ENCODE peak calls at places on chromosomes 3 and 15, in four cellular contexts. F is PC-9, Z is body of pancreas, U is astrocyte. O is an unnamed sample.

GRCh38 chr3:109900774-109901173 is 563.4 kb upstream of the DPPA4 start:
- DNase-seq in F (peak; percentile 11), Z (no peak), U (no peak), O (no peak)

GRCh38 chr3:59730608-59731007 is 680.8 kb upstream of the CFAP20DC start:
- DNase-seq in F (no peak), Z (no peak), U (no peak), O (peak; percentile 58)

GRCh38 chr3:175386630-175387029 is 527.5 kb downstream of the NAALADL2 start:
- DNase-seq in F (peak; percentile 37), Z (no peak), U (peak; percentile 99), O (no peak)

GRCh38 chr3:41323860-41324259 is 124.6 kb downstream of the CTNNB1 start:
- DNase-seq in F (no peak), Z (no peak), U (no peak), O (no peak)

GRCh38 chr3:155701882-155702465 is 42.9 kb downstream of the PLCH1 start:
- DNase-seq in F (no peak), Z (no peak), U (peak; percentile 32), O (no peak)

GRCh38 chr3:15271785-15272381 is 60.5 kb downstream of the SH3BP5 start:
- DNase-seq in F (no peak), Z (no peak), U (no peak), O (no peak)

GRCh38 chr3:70856414-70857162 is 544.1 kb upstream of the MDFIC2 start:
- DNase-seq in F (no peak), Z (no peak), U (peak; percentile 98), O (no peak)

GRCh38 chr15:95174880-95175279 is 943.5 kb downstream of the MCTP2 start:
- DNase-seq in F (no peak), Z (no peak), U (peak; percentile 68), O (no peak)

GRCh38 chr15:100601158-100601557 is 826 bp downstream of the LINS1 start:
- DNase-seq in F (peak; percentile 3), Z (no peak), U (peak; percentile 4), O (no peak)

GRCh38 chr3:85627899-85628298 is 669.1 kb downstream of the CADM2 start:
- DNase-seq in F (no peak), Z (no peak), U (no peak), O (no peak)

GRCh38 chr3:25472153-25472552 is 44.1 kb downstream of the RARB start:
- DNase-seq in F (no peak), Z (no peak), U (no peak), O (no peak)

GRCh38 chr3:33883538-33884203 is 85.2 kb downstream of the PDCD6IP start:
- DNase-seq in F (peak; percentile 9), Z (no peak), U (no peak), O (no peak)

GRCh38 chr3:4897765-4898453 is 81.3 kb upstream of the BHLHE40 start:
- DNase-seq in F (no peak), Z (no peak), U (peak; percentile 47), O (no peak)

GRCh38 chr3:170792511-170792910 is 77.5 kb downstream of the RPL22L1 start:
- DNase-seq in F (no peak), Z (no peak), U (no peak), O (no peak)

GRCh38 chr15:91469627-91470567 is 369.8 kb downstream of the SV2B start:
- DNase-seq in F (no peak), Z (no peak), U (no peak), O (no peak)

GRCh38 chr3:151538706-151539403 is 78.0 kb upstream of the IGSF10 start:
- DNase-seq in F (no peak), Z (no peak), U (peak; percentile 27), O (no peak)

GRCh38 chr15:39188930-39189329 is 391.9 kb upstream of the THBS1 start:
- DNase-seq in F (peak; percentile 36), Z (no peak), U (peak; percentile 95), O (no peak)

GRCh38 chr15:91304794-91305193 is 204.7 kb downstream of the SV2B start:
- DNase-seq in F (no peak), Z (no peak), U (no peak), O (no peak)

GRCh38 chr3:84547971-84548970 is 410.5 kb upstream of the CADM2 start:
- DNase-seq in F (peak; percentile 68), Z (peak; percentile 42), U (no peak), O (no peak)

GRCh38 chr15:70672081-70672480 is 91.3 kb downstream of the UACA start:
- DNase-seq in F (no peak), Z (no peak), U (peak; percentile 41), O (no peak)

GRCh38 chr15:48868549-48868948 is 9.4 kb upstream of the EID1 start:
- DNase-seq in F (no peak), Z (no peak), U (peak; percentile 87), O (no peak)

GRCh38 chr3:120705851-120706582 is 24.0 kb upstream of the HGD start:
- DNase-seq in F (no peak), Z (no peak), U (no peak), O (no peak)

GRCh38 chr3:160052385-160053047 is 63.9 kb downstream of the IL12A start:
- DNase-seq in F (no peak), Z (no peak), U (peak; percentile 52), O (no peak)

GRCh38 chr15:91950631-91951384 is 97.3 kb downstream of the SLCO3A1 start:
- DNase-seq in F (no peak), Z (no peak), U (peak; percentile 39), O (no peak)

GRCh38 chr15:72915843-72916242 is 132.3 kb upstream of the ADPGK start:
- DNase-seq in F (no peak), Z (no peak), U (no peak), O (no peak)

GRCh38 chr3:149401926-149402310 is 24.5 kb upstream of the TM4SF1 start:
- DNase-seq in F (no peak), Z (no peak), U (peak; percentile 38), O (no peak)

GRCh38 chr3:171165499-171165921 is 139.0 kb upstream of the SLC2A2 start:
- DNase-seq in F (no peak), Z (no peak), U (no peak), O (no peak)

GRCh38 chr3:118128886-118129285 is 905.8 kb downstream of the IGSF11 start:
- DNase-seq in F (no peak), Z (no peak), U (peak; percentile 69), O (no peak)

GRCh38 chr3:24472358-24472757 is 22.3 kb downstream of the THRB start:
- DNase-seq in F (no peak), Z (no peak), U (peak; percentile 11), O (no peak)

GRCh38 chr3:124346487-124346886 is 354.6 kb upstream of the ROPN1 start:
- DNase-seq in F (no peak), Z (no peak), U (no peak), O (no peak)

DNA sequence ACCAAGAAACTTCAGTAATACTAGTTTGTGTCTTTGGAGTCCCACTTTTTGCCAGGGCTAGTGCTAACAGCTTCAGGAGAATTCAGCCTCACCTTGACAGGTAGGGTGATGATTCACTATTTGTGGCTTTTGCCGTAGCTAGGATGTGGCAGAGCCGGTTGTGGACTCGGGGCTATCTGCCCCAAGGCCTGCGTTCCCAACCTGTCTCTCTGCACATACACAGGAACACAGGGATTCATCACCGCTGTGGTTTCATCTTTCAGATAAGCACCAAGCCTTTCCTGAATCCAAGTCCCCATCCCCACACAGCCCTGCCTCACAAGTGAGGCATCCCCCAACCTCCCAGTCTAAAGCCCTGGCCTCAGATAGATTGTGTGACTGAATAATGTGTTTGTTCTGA is 45.2 kb upstream of the POLG start:
- DNase-seq in F (peak; percentile 84), Z (no peak), U (no peak), O (no peak)
- H3K27me3 ChIP-seq in F (no peaks in the 10 kb centered on the region), Z (peaks cover 12% of the 10 kb centered on the region), U (peaks cover 92% of the 10 kb centered on the region), O (no peaks in the 10 kb centered on the region)

GRCh38 chr3:37456270-37456708 is 281.9 kb upstream of the LRRFIP2 start:
- DNase-seq in F (no peak), Z (peak; percentile 22), U (no peak), O (no peak)
- H3K27me3 ChIP-seq in F (peaks cover 68% of the 10 kb centered on the region), Z (peaks cover 11% of the 10 kb centered on the region), U (peaks cover 63% of the 10 kb centered on the region), O (no peaks in the 10 kb centered on the region)

DNA sequence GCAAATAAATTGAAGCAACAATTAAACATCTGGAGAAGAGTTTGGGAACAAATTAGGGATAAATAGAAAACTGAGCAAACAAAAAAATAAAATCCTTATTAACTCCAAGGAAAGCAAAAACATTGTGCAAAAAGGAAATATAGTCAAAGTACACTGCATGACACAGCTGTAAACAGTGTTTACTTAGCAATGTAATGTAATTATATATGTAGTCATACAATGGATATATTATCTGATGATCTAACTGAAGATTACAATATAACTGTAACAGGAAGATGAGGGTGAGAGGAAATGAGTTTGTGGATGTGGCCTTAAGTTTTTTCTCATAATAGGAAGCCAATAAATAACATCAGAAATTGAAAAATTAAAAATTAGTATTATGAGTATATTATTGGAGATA is 42.5 kb downstream of the SCN10A start:
- DNase-seq in F (no peak), Z (no peak), U (no peak), O (no peak)
- H3K27me3 ChIP-seq in F (peaks cover 4% of the 10 kb centered on the region), Z (no peaks in the 10 kb centered on the region), U (no peaks in the 10 kb centered on the region), O (no peaks in the 10 kb centered on the region)

DNA sequence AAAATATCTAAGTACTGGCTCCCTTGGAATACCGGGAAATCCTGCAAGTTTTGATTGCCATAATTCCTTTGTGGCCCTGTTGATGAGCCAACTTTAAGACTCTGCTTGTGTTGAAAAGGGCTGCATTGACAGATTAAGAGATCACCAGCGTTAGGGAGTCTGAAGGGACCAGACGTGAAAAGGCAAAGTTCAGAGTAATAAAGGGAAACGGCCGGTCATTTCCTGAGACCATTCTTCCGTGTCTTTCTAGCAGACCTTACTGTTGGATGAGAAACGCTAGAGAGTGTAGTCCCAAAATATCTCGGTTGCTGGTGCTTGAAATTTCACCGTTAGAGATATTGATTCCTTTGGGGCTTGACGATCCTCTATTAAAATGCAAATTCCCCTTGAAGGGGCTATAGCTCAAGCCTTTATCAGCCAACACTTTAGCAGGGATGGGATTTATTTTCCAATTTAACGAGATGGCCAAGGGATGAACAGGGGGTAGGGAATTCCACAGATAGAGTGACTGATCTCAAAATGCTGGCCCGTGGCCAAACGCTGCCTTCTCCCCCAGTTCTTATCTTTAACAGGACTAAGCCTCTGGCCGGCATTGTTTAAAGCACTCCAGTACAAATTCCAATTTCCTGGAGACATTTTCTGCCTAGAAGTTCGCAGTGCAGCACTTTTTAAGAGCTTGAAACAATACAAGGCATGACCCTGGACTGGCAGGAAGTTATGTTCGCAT is 250.4 kb downstream of the TJP1 start:
- DNase-seq in F (no peak), Z (peak; percentile 25), U (no peak), O (no peak)
- H3K27me3 ChIP-seq in F (peaks cover 3% of the 10 kb centered on the region), Z (no peaks in the 10 kb centered on the region), U (peaks cover 66% of the 10 kb centered on the region), O (no peaks in the 10 kb centered on the region)

DNA sequence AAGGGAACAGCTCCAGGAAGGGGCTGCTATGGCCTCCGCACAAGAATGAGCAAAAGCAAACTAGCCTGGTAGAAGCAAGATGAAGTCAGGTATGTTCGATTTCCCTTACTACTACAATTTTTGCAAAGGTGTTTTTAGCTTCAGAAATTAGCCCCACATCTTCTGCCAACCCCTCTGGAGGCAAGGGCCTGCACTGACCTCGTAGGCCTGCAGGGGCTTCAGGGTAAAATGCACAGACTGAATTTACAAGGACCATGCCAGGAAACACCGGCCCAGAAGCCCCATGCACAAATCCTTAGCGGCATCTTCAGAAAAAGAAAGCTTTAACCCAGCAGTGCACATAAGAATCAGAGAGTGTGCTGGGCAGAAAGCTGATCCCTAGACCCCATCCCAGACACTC is 53.0 kb downstream of the SLC6A1 start:
- DNase-seq in F (no peak), Z (no peak), U (no peak), O (no peak)
- H3K27me3 ChIP-seq in F (peaks cover 94% of the 10 kb centered on the region), Z (no peaks in the 10 kb centered on the region), U (peaks cover 18% of the 10 kb centered on the region), O (no peaks in the 10 kb centered on the region)

DNA sequence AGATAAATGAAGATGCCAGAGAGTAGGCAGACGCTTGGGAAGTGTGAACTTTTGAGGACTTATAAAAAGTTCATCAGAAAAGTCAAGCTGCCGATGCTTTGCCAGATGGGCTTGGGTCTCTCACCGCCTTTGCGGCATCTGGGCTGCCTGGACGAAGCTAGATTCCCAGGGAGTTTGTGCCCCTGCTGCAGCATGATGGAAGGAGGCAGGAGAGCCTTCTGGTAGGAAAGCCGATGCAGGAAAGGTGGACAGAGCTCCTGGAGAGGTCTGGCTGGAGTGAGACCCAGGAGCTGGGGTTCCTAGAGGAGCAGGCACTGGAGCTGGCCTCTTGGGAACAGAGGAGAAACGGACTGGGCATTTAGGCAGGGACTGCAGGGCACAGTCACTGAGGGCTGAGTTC is 51.9 kb upstream of the ATP2B2 start:
- DNase-seq in F (no peak), Z (no peak), U (no peak), O (no peak)
- H3K27me3 ChIP-seq in F (peaks cover 85% of the 10 kb centered on the region), Z (no peaks in the 10 kb centered on the region), U (peaks cover 4% of the 10 kb centered on the region), O (no peaks in the 10 kb centered on the region)